ENCODE peak calls at places on chromosomes 11 and 22, in nine cellular contexts. N is testis, M is right lobe of liver, L is body of pancreas, A is IMR-90, Y is suprapubic skin, K is ovary, Q is GM12878, I is A549. R is an unnamed sample.

GRCh38 chr22:44409691-44410316 is 88.2 kb downstream of the RTL6 start:
- DNase-seq in K (no peak), M (peak; percentile 25), Y (peak; percentile 34), N (no peak), Q (no peak), L (no peak), I (no peak), A (no peak), R (no peak)

GRCh38 chr11:3156661-3157311 is 8.3 kb downstream of the OSBPL5 start:
- DNase-seq in Q (no peak), L (no peak), N (no peak), A (no peak), Y (no peak), K (no peak), M (peak; percentile 37), I (no peak), R (peak; percentile 52)

GRCh38 chr22:42304021-42304790 is 33.8 kb upstream of the TCF20 start:
- DNase-seq in Y (no peak), L (no peak), Q (no peak), N (no peak), A (no peak), M (no peak), I (no peak), K (no peak), R (no peak)

GRCh38 chr11:62645660-62645933 is 816 bp downstream of the GANAB start:
- DNase-seq in N (no peak), Q (no peak), L (no peak), M (no peak), I (no peak), K (no peak), A (no peak), Y (no peak), R (peak; percentile 35)

GRCh38 chr22:32868928-32869327 is 67.4 kb downstream of the TIMP3 start:
- DNase-seq in Y (no peak), I (no peak), N (no peak), Q (no peak), M (no peak), A (no peak), K (no peak), L (no peak), R (peak; percentile 24)

GRCh38 chr11:67492069-67492727 is 9.4 kb downstream of the AIP start:
- DNase-seq in Y (no peak), L (no peak), I (no peak), N (no peak), A (no peak), K (no peak), Q (no peak), M (peak; percentile 48), R (no peak)

GRCh38 chr22:35620624-35621245 is 3.6 kb upstream of the MB start:
- DNase-seq in I (peak; percentile 39), Q (no peak), N (no peak), A (peak; percentile 36), M (no peak), K (no peak), Y (no peak), L (no peak), R (no peak)

GRCh38 chr11:9263840-9264380 is 1.2 kb downstream of the DENND5A start:
- DNase-seq in A (peak; percentile 30), Y (no peak), N (no peak), I (peak; percentile 22), L (no peak), M (no peak), K (no peak), Q (peak; percentile 82), R (peak; percentile 80)

GRCh38 chr22:48827228-48827810 is 1000.4 kb downstream of the BRD1 start:
- DNase-seq in K (no peak), A (no peak), I (no peak), M (no peak), Q (no peak), L (peak; percentile 21), N (no peak), Y (peak; percentile 39), R (no peak)

GRCh38 chr11:106656646-106657045 is 361.6 kb downstream of the GUCY1A2 start:
- DNase-seq in K (no peak), Q (no peak), L (no peak), N (no peak), A (no peak), M (no peak), I (no peak), Y (no peak), R (no peak)

GRCh38 chr11:32705309-32706033 is 89.0 kb downstream of the CCDC73 start:
- DNase-seq in L (no peak), Y (no peak), A (no peak), Q (no peak), K (no peak), M (no peak), I (no peak), N (no peak), R (no peak)

GRCh38 chr22:36384766-36385400 is 2.9 kb downstream of the MYH9 start:
- DNase-seq in K (no peak), M (no peak), Q (no peak), I (no peak), N (no peak), Y (no peak), A (no peak), L (no peak), R (peak; percentile 51)

GRCh38 chr22:39139933-39140332 is 12.5 kb downstream of the CBX7 start:
- DNase-seq in Q (no peak), K (no peak), L (no peak), A (no peak), Y (no peak), I (no peak), N (no peak), M (no peak), R (no peak)

GRCh38 chr22:45785458-45785857 is 113.8 kb downstream of the ATXN10 start:
- DNase-seq in Y (no peak), L (peak; percentile 61), Q (no peak), I (peak; percentile 75), A (peak; percentile 44), N (no peak), M (peak; percentile 73), K (no peak), R (no peak)

GRCh38 chr11:46359936-46360335 is 12.7 kb downstream of the DGKZ start:
- DNase-seq in Y (no peak), Q (no peak), N (no peak), A (peak; percentile 44), L (no peak), K (no peak), M (no peak), I (no peak), R (no peak)

GRCh38 chr11:119780264-119780953 is 51.4 kb upstream of the NECTIN1 start:
- DNase-seq in K (no peak), I (no peak), N (peak; percentile 46), M (peak; percentile 9), Q (no peak), L (no peak), A (no peak), Y (no peak), R (no peak)
- TF ChIP-seq POLR2A in K (no peak), I (no peak), N (no peak), M (no peak), Q (no peak), L (no peak), A (no peak), Y (no peak), R (no peak)

GRCh38 chr11:110435780-110436717 is 6.3 kb downstream of the FDX1 start:
- DNase-seq in L (no peak), Y (no peak), M (no peak), N (no peak), Q (no peak), K (no peak), A (peak; percentile 39), I (no peak), R (peak; percentile 26)

GRCh38 chr11:110433393-110434333 is 3.9 kb downstream of the FDX1 start:
- DNase-seq in K (no peak), L (no peak), I (peak; percentile 16), M (no peak), A (peak; percentile 42), Q (no peak), N (no peak), Y (no peak), R (peak; percentile 47)

GRCh38 chr11:110432713-110433392 is 3.1 kb downstream of the FDX1 start:
- DNase-seq in N (no peak), M (no peak), I (peak; percentile 17), K (no peak), Y (no peak), A (peak; percentile 60), L (no peak), Q (no peak), R (peak; percentile 19)

GRCh38 chr11:110438017-110438416 is 8.3 kb downstream of the FDX1 start:
- DNase-seq in K (no peak), Q (no peak), A (no peak), N (no peak), Y (no peak), I (no peak), L (no peak), M (no peak), R (no peak)

GRCh38 chr11:110434952-110435779 is 5.4 kb downstream of the FDX1 start:
- DNase-seq in I (peak; percentile 25), K (no peak), L (peak; percentile 64), M (no peak), A (no peak), Q (no peak), N (no peak), Y (no peak), R (no peak)
- TF ChIP-seq CTCF in I (peak; percentile 37), K (no peak), L (peak; percentile 44), M (peak; percentile 32), A (peak; percentile 25), Q (peak; percentile 43), N (no peak), Y (no peak), R (peak; percentile 10)

GRCh38 chr22:37999640-38000272 is 15.4 kb upstream of the SOX10 start:
- DNase-seq in N (no peak), M (no peak), Q (no peak), K (no peak), I (no peak), L (peak; percentile 32), Y (no peak), A (peak; percentile 61), R (peak; percentile 93)
- TF ChIP-seq POLR2A in N (no peak), M (no peak), Q (no peak), K (no peak), I (no peak), L (no peak), Y (no peak), A (no peak), R (no peak)

GRCh38 chr11:75371930-75372876 is 20.7 kb upstream of the ARRB1 start:
- DNase-seq in Q (no peak), I (peak; percentile 96), L (no peak), M (no peak), Y (no peak), K (no peak), N (peak; percentile 37), A (no peak), R (no peak)

GRCh38 chr11:75375626-75376025 is 23.7 kb upstream of the RPS3 start:
- DNase-seq in K (no peak), L (no peak), M (no peak), A (no peak), Y (no peak), Q (no peak), I (no peak), N (no peak), R (no peak)

GRCh38 chr11:75380245-75380644 is 19.1 kb upstream of the RPS3 start:
- DNase-seq in L (no peak), M (no peak), Y (no peak), A (no peak), N (no peak), Q (no peak), I (no peak), K (no peak), R (no peak)

GRCh38 chr11:75374646-75375045 is 23.2 kb upstream of the ARRB1 start:
- DNase-seq in A (no peak), N (no peak), Q (no peak), K (no peak), L (no peak), Y (no peak), I (no peak), M (no peak), R (no peak)

GRCh38 chr11:75376175-75376574 is 23.1 kb upstream of the RPS3 start:
- DNase-seq in Q (no peak), L (no peak), I (no peak), A (no peak), N (no peak), M (no peak), K (no peak), Y (no peak), R (peak; percentile 60)
- TF ChIP-seq CTCF in Q (no peak), L (no peak), I (no peak), A (peak; percentile 2), N (no peak), M (no peak), K (no peak), Y (no peak), R (peak; percentile 32)